ENCODE peak calls at places on chromosomes 12 and 14, in six cellular contexts. E, L, I, X, Z and G are unnamed samples.

GRCh38 chr12:93137656-93138612 is 208.8 kb upstream of the EEA1 start:
- DNase-seq in E (no peak), L (peak), I (peak), X (no peak), Z (no peak), G (no peak)

GRCh38 chr12:32566663-32567634 is 112.2 kb upstream of the DNM1L start:
- DNase-seq in E (no peak), L (peak), I (no peak), X (no peak), Z (no peak), G (no peak)

GRCh38 chr12:97595423-97595822 is 132.8 kb downstream of the RMST start:
- DNase-seq in E (no peak), L (no peak), I (no peak), X (no peak), Z (no peak), G (no peak)

GRCh38 chr14:37186865-37187264 is 10.9 kb upstream of the MIPOL1 start:
- DNase-seq in E (no peak), L (no peak), I (no peak), X (no peak), Z (no peak), G (no peak)

GRCh38 chr12:131096681-131097181 is 143.0 kb downstream of the ADGRD1 start:
- DNase-seq in E (no peak), L (no peak), I (no peak), X (no peak), Z (no peak), G (peak)

GRCh38 chr14:54815016-54815415 is 87.6 kb downstream of the GCH1 start:
- DNase-seq in E (no peak), L (peak), I (no peak), X (no peak), Z (no peak), G (no peak)

GRCh38 chr12:76878045-76878898 is 547 bp downstream of the CSRP2 start:
- DNase-seq in E (peak), L (peak), I (peak), X (peak), Z (peak), G (peak)

GRCh38 chr14:54503476-54503875 is 6.2 kb upstream of the CGRRF1 start:
- DNase-seq in E (no peak), L (peak), I (peak), X (no peak), Z (no peak), G (no peak)

GRCh38 chr14:77407158-77407557 is 16.2 kb downstream of the NOXRED1 start:
- DNase-seq in E (no peak), L (peak), I (peak), X (no peak), Z (no peak), G (no peak)

GRCh38 chr14:80434574-80435321 is 223.4 kb upstream of the DIO2 start:
- DNase-seq in E (no peak), L (no peak), I (peak), X (no peak), Z (no peak), G (peak)

GRCh38 chr12:49909826-49910225 is 6.1 kb upstream of the FAIM2 start:
- DNase-seq in E (no peak), L (peak), I (peak), X (peak), Z (peak), G (peak)

GRCh38 chr12:22312336-22312735 is 22.2 kb downstream of the ST8SIA1 start:
- DNase-seq in E (no peak), L (peak), I (peak), X (peak), Z (no peak), G (no peak)

GRCh38 chr14:63209160-63209559 is 4.9 kb downstream of the RHOJ start:
- DNase-seq in E (no peak), L (no peak), I (no peak), X (no peak), Z (no peak), G (no peak)

GRCh38 chr12:18589316-18589715 is 148.5 kb downstream of the PLCZ1 start:
- DNase-seq in E (no peak), L (peak), I (peak), X (no peak), Z (no peak), G (no peak)

GRCh38 chr12:42696424-42697149 is 107.0 kb upstream of the PRICKLE1 start:
- DNase-seq in E (no peak), L (peak), I (peak), X (no peak), Z (no peak), G (no peak)

GRCh38 chr12:13376627-13377373 is 180.3 kb downstream of the EMP1 start:
- DNase-seq in E (no peak), L (no peak), I (no peak), X (no peak), Z (no peak), G (no peak)

GRCh38 chr12:70885952-70886351 is 34.6 kb downstream of the PTPRR start:
- DNase-seq in E (no peak), L (peak), I (no peak), X (no peak), Z (no peak), G (no peak)

GRCh38 chr14:78022059-78022458 is 148.1 kb upstream of the NRXN3 start:
- DNase-seq in E (peak), L (peak), I (peak), X (peak), Z (peak), G (peak)

GRCh38 chr14:53528114-53528513 is 375.0 kb upstream of the DDHD1 start:
- DNase-seq in E (no peak), L (peak), I (peak), X (no peak), Z (no peak), G (no peak)

GRCh38 chr12:78914859-78915331 is 50.3 kb downstream of the SYT1 start:
- DNase-seq in E (no peak), L (no peak), I (no peak), X (no peak), Z (no peak), G (peak)

GRCh38 chr12:1796515-1797010 is 23.8 kb upstream of the LRTM2 start:
- DNase-seq in E (no peak), L (no peak), I (no peak), X (no peak), Z (no peak), G (no peak)

GRCh38 chr12:10082057-10082874 is 16.5 kb downstream of the CLEC1A start:
- DNase-seq in E (no peak), L (no peak), I (peak), X (no peak), Z (no peak), G (no peak)

GRCh38 chr12:8899835-8900234 is 14.5 kb upstream of the PHC1 start:
- DNase-seq in E (no peak), L (no peak), I (no peak), X (no peak), Z (no peak), G (no peak)

GRCh38 chr12:81888961-81889360 is 129.8 kb upstream of the PPFIA2 start:
- DNase-seq in E (no peak), L (no peak), I (no peak), X (peak), Z (peak), G (peak)

GRCh38 chr12:66297080-66297479 is 5.2 kb upstream of the HELB start:
- DNase-seq in E (no peak), L (no peak), I (no peak), X (no peak), Z (no peak), G (no peak)

GRCh38 chr12:80195143-80195726 is 95.9 kb downstream of the OTOGL start:
- DNase-seq in E (peak), L (peak), I (peak), X (peak), Z (peak), G (peak)

GRCh38 chr12:31732926-31733548 is 4.2 kb upstream of the AMN1 start:
- DNase-seq in E (no peak), L (peak), I (peak), X (no peak), Z (no peak), G (peak)

GRCh38 chr14:69616408-69616773 is 5.0 kb downstream of the SUSD6 start:
- DNase-seq in E (no peak), L (no peak), I (no peak), X (no peak), Z (no peak), G (no peak)
- H3K4me3 ChIP-seq in E (peak), L (no peak), I (peak), X (no peak), Z (no peak), G (no peak)

GRCh38 chr12:107586256-107586970 is 99.2 kb upstream of the PWP1 start:
- DNase-seq in E (no peak), L (no peak), I (no peak), X (no peak), Z (no peak), G (peak)

GRCh38 chr12:107580750-107581529 is 104.7 kb upstream of the PWP1 start:
- DNase-seq in E (peak), L (no peak), I (peak), X (peak), Z (peak), G (peak)

GRCh38 chr12:107584523-107584922 is 101.1 kb upstream of the PWP1 start:
- DNase-seq in E (no peak), L (no peak), I (no peak), X (no peak), Z (no peak), G (peak)

DNA sequence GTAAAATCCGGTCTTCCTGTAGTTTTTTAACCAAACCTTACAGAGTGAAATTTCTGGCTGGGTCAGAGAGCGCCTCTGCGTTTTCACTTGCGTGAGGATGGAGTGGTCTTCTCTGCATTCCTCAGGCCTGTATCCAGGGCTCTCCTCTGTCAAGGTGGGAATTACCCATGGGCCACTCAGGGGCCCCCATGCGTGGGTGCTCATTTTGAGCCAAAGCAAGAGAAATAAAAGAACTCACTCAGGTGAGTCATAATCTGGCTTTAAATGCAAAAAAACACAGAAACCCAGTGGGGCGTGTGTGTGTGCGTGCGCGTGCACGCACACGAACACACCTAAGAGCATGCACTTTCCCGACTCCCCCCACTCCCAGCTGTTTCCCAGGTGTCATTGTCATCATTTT is 104.0 kb upstream of the PWP1 start:
- DNase-seq in E (no peak), L (no peak), I (no peak), X (no peak), Z (no peak), G (no peak)
- H3K4me3 ChIP-seq in E (no peak), L (peak), I (peak), X (peak), Z (no peak), G (peak)

GRCh38 chr12:116657921-116658495 is 79.9 kb downstream of the SPRING1 start:
- DNase-seq in E (no peak), L (no peak), I (no peak), X (no peak), Z (no peak), G (peak)
- H3K4me3 ChIP-seq in E (no peak), L (no peak), I (peak), X (no peak), Z (no peak), G (no peak)

DNA sequence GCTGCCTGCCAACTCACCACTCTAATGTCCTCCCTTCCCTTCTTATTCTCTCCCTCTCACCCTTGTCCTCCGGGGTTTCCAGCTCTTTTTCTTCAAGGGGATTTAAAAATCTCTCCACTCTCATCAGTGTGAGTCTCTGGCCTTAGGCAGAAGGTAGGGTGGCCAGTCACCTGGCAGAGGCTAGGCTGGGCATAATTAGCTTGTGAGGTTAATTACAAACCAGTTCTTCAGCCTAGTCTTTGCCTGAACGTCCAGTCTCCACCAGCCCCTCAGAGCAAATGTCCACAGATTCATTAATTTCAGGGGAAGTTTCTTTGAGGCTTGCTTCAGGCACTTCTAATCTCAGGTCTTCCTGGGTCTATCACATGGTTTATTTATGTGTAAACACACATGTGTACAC is 6.7 kb downstream of the KRT7 start:
- DNase-seq in E (no peak), L (no peak), I (no peak), X (no peak), Z (no peak), G (no peak)
- H3K4me3 ChIP-seq in E (no peak), L (no peak), I (no peak), X (no peak), Z (no peak), G (no peak)

GRCh38 chr12:64687816-64688599 is 71.2 kb downstream of the GNS start:
- DNase-seq in E (peak), L (no peak), I (peak), X (no peak), Z (no peak), G (no peak)
- H3K4me3 ChIP-seq in E (no peak), L (no peak), I (no peak), X (no peak), Z (no peak), G (no peak)

GRCh38 chr14:69573205-69573840 is 1.3 kb downstream of the CCDC177 start:
- DNase-seq in E (peak), L (no peak), I (no peak), X (no peak), Z (no peak), G (no peak)
- H3K4me3 ChIP-seq in E (no peak), L (no peak), I (no peak), X (peak), Z (peak), G (peak)

GRCh38 chr12:25054783-25055144 is 105.9 kb upstream of the BCAT1 start:
- DNase-seq in E (no peak), L (no peak), I (peak), X (no peak), Z (no peak), G (no peak)
- H3K4me3 ChIP-seq in E (no peak), L (no peak), I (no peak), X (no peak), Z (no peak), G (no peak)

GRCh38 chr12:6231359-6232268 is 31.4 kb downstream of the CD9 start:
- DNase-seq in E (no peak), L (no peak), I (peak), X (no peak), Z (no peak), G (no peak)

GRCh38 chr12:6228535-6229223 is 28.5 kb downstream of the CD9 start:
- DNase-seq in E (no peak), L (no peak), I (no peak), X (no peak), Z (no peak), G (no peak)

GRCh38 chr12:6230321-6231110 is 30.3 kb downstream of the CD9 start:
- DNase-seq in E (no peak), L (peak), I (peak), X (no peak), Z (no peak), G (no peak)

GRCh38 chr12:6229224-6229748 is 29.1 kb downstream of the CD9 start:
- DNase-seq in E (no peak), L (no peak), I (no peak), X (no peak), Z (no peak), G (no peak)

GRCh38 chr12:6229823-6230222 is 29.6 kb downstream of the CD9 start:
- DNase-seq in E (no peak), L (peak), I (peak), X (no peak), Z (no peak), G (no peak)
- H3K4me3 ChIP-seq in E (no peak), L (no peak), I (no peak), X (no peak), Z (no peak), G (no peak)

GRCh38 chr12:6074979-6075585 is 49.4 kb downstream of the VWF start:
- DNase-seq in E (no peak), L (peak), I (no peak), X (peak), Z (no peak), G (peak)
- H3K4me3 ChIP-seq in E (no peak), L (no peak), I (peak), X (no peak), Z (no peak), G (no peak)

DNA sequence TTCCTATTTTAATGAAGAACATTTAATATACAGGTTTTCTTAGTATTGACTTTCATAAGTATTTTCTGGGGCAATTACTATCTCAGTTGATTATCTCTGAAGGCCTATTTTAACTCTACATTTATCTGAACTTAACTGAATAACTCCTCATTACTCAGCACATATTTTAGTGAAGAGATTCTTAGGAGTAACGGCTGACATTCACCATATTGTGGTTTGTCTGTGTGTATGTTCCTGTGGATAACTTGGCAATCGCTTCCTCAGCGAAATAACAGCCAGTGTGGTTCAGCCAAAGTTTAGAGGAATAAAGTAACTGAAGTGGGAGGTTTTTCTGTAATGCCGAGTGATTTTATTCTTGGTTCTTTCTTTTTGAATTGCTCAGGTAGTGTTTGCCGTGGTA is 168.0 kb downstream of the RAD51B start:
- DNase-seq in E (no peak), L (peak), I (peak), X (no peak), Z (no peak), G (no peak)
- H3K4me3 ChIP-seq in E (no peak), L (no peak), I (peak), X (no peak), Z (no peak), G (no peak)